ENCODE peak calls at places on chromosomes 5 and 9, in four cellular contexts. Y, X, S and P are unnamed samples.

GRCh38 chr9:4147476-4148214 is 152.2 kb downstream of the GLIS3 start:
- DNase-seq in Y (no peak), X (no peak), S (peak; percentile 34), P (no peak)

GRCh38 chr9:113581865-113582697 is 118.6 kb downstream of the RGS3 start:
- DNase-seq in Y (no peak), X (no peak), S (no peak), P (peak; percentile 96)

GRCh38 chr5:43852276-43852675 is 249.3 kb downstream of the NNT start:
- DNase-seq in Y (no peak), X (no peak), S (no peak), P (no peak)

GRCh38 chr9:103364753-103365152 is 369.6 kb downstream of the CYLC2 start:
- DNase-seq in Y (no peak), X (no peak), S (no peak), P (no peak)

GRCh38 chr5:170342153-170342552 is 44.6 kb upstream of the LCP2 start:
- DNase-seq in Y (no peak), X (no peak), S (no peak), P (no peak)

GRCh38 chr5:17216176-17216973 is 1.1 kb upstream of the BASP1 start:
- DNase-seq in Y (peak; percentile 63), X (peak; percentile 22), S (peak; percentile 42), P (peak; percentile 62)

GRCh38 chr5:13498279-13498678 is 446.2 kb downstream of the DNAH5 start:
- DNase-seq in Y (no peak), X (no peak), S (peak; percentile 41), P (no peak)

GRCh38 chr5:137318027-137318426 is 181.1 kb downstream of the SPOCK1 start:
- DNase-seq in Y (no peak), X (no peak), S (no peak), P (no peak)

GRCh38 chr5:457195-457961 is 14.4 kb downstream of the EXOC3 start:
- DNase-seq in Y (no peak), X (no peak), S (no peak), P (no peak)

GRCh38 chr5:31511305-31511704 is 20.6 kb downstream of the DROSHA start:
- DNase-seq in Y (no peak), X (no peak), S (no peak), P (no peak)

GRCh38 chr9:111559000-111559610 is 34.1 kb downstream of the ZNF483 start:
- DNase-seq in Y (no peak), X (no peak), S (no peak), P (no peak)

GRCh38 chr5:41068169-41068568 is 3.0 kb downstream of the MROH2B start:
- DNase-seq in Y (no peak), X (no peak), S (no peak), P (no peak)

GRCh38 chr5:41707853-41708603 is 162.2 kb downstream of the OXCT1 start:
- DNase-seq in Y (no peak), X (no peak), S (peak; percentile 10), P (no peak)

GRCh38 chr9:110016340-110016739 is 191.6 kb downstream of the C9orf152 start:
- DNase-seq in Y (no peak), X (no peak), S (peak; percentile 18), P (no peak)

GRCh38 chr9:22244141-22245011 is 202.2 kb upstream of the DMRTA1 start:
- DNase-seq in Y (no peak), X (no peak), S (peak; percentile 26), P (no peak)

GRCh38 chr9:127803507-127804352 is 1.0 kb downstream of the FPGS start:
- DNase-seq in Y (no peak), X (no peak), S (no peak), P (no peak)

GRCh38 chr5:124262443-124262842 is 484.0 kb downstream of the ZNF608 start:
- DNase-seq in Y (peak; percentile 5), X (no peak), S (no peak), P (no peak)

GRCh38 chr5:78929833-78930232 is 55.3 kb downstream of the ARSB start:
- DNase-seq in Y (no peak), X (no peak), S (peak; percentile 12), P (no peak)

GRCh38 chr9:137630684-137631083 is 11.9 kb downstream of the EHMT1 start:
- DNase-seq in Y (no peak), X (no peak), S (no peak), P (no peak)

GRCh38 chr9:131735238-131736181 is 4.4 kb downstream of the RAPGEF1 start:
- DNase-seq in Y (no peak), X (no peak), S (peak; percentile 94), P (no peak)

GRCh38 chr9:133459476-133460404 is at the start of gene CACFD1:
- DNase-seq in Y (peak; percentile 95), X (peak; percentile 96), S (peak; percentile 93), P (peak; percentile 65)

GRCh38 chr9:132006657-132007370 is 72.9 kb downstream of the MED27 start:
- DNase-seq in Y (no peak), X (no peak), S (no peak), P (peak; percentile 67)

GRCh38 chr5:96595300-96596090 is 66.7 kb upstream of the CAST start:
- DNase-seq in Y (no peak), X (peak; percentile 48), S (peak; percentile 10), P (no peak)

GRCh38 chr9:4553951-4554381 is 63.7 kb downstream of the SLC1A1 start:
- DNase-seq in Y (no peak), X (no peak), S (no peak), P (no peak)

GRCh38 chr5:150488519-150489357 is 19.2 kb upstream of the NDST1 start:
- DNase-seq in Y (no peak), X (peak; percentile 41), S (no peak), P (no peak)

GRCh38 chr5:78586251-78586650 is 62.3 kb downstream of the LHFPL2 start:
- DNase-seq in Y (no peak), X (no peak), S (no peak), P (no peak)

GRCh38 chr5:74035521-74035937 is 409.5 kb downstream of the ARHGEF28 start:
- DNase-seq in Y (no peak), X (no peak), S (peak; percentile 49), P (peak; percentile 59)

GRCh38 chr9:85483214-85483613 is 258.5 kb downstream of the AGTPBP1 start:
- DNase-seq in Y (no peak), X (no peak), S (no peak), P (no peak)

GRCh38 chr9:17148324-17148723 is 13.5 kb downstream of the CNTLN start:
- DNase-seq in Y (no peak), X (no peak), S (no peak), P (no peak)

GRCh38 chr9:106752581-106752980 is 110.4 kb upstream of the ZNF462 start:
- DNase-seq in Y (no peak), X (no peak), S (no peak), P (no peak)
- TF ChIP-seq HDAC6 in Y (no peak), X (no peak), S (no peak), P (no peak)

GRCh38 chr5:172443441-172444109 is 10.8 kb downstream of the SH3PXD2B start:
- DNase-seq in Y (no peak), X (peak; percentile 33), S (no peak), P (no peak)
- TF ChIP-seq HDAC6 in Y (no peak), X (no peak), S (no peak), P (no peak)

GRCh38 chr9:123049589-123050222 is 16.2 kb downstream of the GPR21 start:
- DNase-seq in Y (no peak), X (no peak), S (peak; percentile 24), P (no peak)

GRCh38 chr9:123046796-123047195 is 13.3 kb downstream of the GPR21 start:
- DNase-seq in Y (no peak), X (no peak), S (peak; percentile 9), P (no peak)

GRCh38 chr9:123053711-123054110 is 20.2 kb downstream of the GPR21 start:
- DNase-seq in Y (no peak), X (no peak), S (no peak), P (no peak)

GRCh38 chr9:123044556-123044955 is 11.1 kb downstream of the GPR21 start:
- DNase-seq in Y (no peak), X (no peak), S (no peak), P (no peak)

GRCh38 chr9:123048748-123049147 is 15.3 kb downstream of the GPR21 start:
- DNase-seq in Y (no peak), X (no peak), S (no peak), P (no peak)
- TF ChIP-seq HDAC6 in Y (no peak), X (no peak), S (no peak), P (no peak)

DNA sequence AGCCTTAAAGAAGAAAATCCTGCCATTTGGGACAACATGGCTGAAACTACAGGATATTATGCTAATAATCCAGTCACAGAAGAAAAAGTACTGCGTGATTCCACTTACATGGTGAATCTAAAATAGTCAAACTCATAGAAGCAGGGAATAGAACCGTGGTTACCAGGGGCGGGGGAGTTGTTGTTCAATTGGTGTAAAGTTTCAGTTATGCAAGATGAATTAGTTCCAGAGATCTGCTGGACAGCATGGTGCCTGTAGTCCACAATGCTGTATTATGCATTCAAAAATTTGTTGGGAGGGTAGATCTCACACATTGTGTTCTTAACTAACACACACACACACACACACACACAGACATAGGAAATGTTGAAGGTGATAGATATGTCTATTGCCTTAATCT is 480.5 kb downstream of the DMRT2 start:
- DNase-seq in Y (no peak), X (no peak), S (no peak), P (no peak)
- TF ChIP-seq HDAC6 in Y (no peak), X (no peak), S (no peak), P (no peak)

GRCh38 chr5:144297083-144297482 is 126.4 kb downstream of the KCTD16 start:
- DNase-seq in Y (no peak), X (no peak), S (no peak), P (no peak)

GRCh38 chr5:144289277-144289676 is 118.6 kb downstream of the KCTD16 start:
- DNase-seq in Y (no peak), X (no peak), S (no peak), P (no peak)

GRCh38 chr5:144295284-144295683 is 124.6 kb downstream of the KCTD16 start:
- DNase-seq in Y (no peak), X (no peak), S (no peak), P (no peak)

GRCh38 chr5:144292029-144292428 is 121.4 kb downstream of the KCTD16 start:
- DNase-seq in Y (no peak), X (no peak), S (no peak), P (no peak)
- TF ChIP-seq HDAC6 in Y (no peak), X (no peak), S (no peak), P (no peak)

DNA sequence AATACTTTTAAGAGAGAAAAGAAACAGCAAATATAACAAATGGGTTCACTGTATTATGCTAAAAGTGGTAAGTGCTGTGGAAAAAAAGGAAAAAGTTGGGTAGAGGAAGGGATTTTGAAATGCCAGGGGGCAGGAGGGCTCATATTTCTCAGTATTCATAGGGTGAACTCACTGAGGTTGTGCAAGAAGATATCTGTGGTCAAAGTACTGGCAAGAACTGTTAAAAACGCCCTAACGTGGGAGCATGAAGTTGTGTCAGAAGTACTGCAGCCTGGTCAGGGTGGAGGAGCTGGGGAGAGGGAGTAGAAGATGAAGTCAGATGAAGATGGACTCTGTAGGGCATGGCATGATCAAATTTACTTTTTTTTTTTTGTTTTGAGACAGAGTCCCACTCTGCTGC is 31.2 kb upstream of the SLC28A3 start:
- DNase-seq in Y (no peak), X (no peak), S (peak; percentile 7), P (no peak)
- TF ChIP-seq HDAC6 in Y (no peak), X (no peak), S (no peak), P (no peak)